ENCODE peak calls at places on chromosomes 5 and 9, in five cellular contexts. H is tibial nerve, X is AG10803, A is left ventricle myocardium inferior, Y is breast epithelium. C is an unnamed sample.

GRCh38 chr9:91048739-91049138 is 247.1 kb downstream of the SYK start:
- DNase-seq in H (no peak), X (no peak), A (no peak), Y (no peak), C (no peak)

GRCh38 chr9:128257086-128257825 is 18.6 kb downstream of the GOLGA2 start:
- DNase-seq in H (no peak), X (no peak), A (no peak), Y (no peak), C (no peak)

GRCh38 chr5:531101-531748 is 7.0 kb upstream of the SLC9A3 start:
- DNase-seq in H (no peak), X (no peak), A (no peak), Y (no peak), C (no peak)

GRCh38 chr5:59021286-59021673 is 438.4 kb downstream of the RAB3C start:
- DNase-seq in H (no peak), X (no peak), A (no peak), Y (no peak), C (no peak)

GRCh38 chr5:107812570-107813141 is 141.9 kb upstream of the EFNA5 start:
- DNase-seq in H (no peak), X (peak), A (peak), Y (no peak), C (no peak)

GRCh38 chr5:15806613-15807012 is 306.6 kb downstream of the FBXL7 start:
- DNase-seq in H (no peak), X (no peak), A (no peak), Y (no peak), C (no peak)

GRCh38 chr9:131585375-131585774 is 40.1 kb downstream of the PRRT1B start:
- DNase-seq in H (no peak), X (peak), A (no peak), Y (no peak), C (no peak)

GRCh38 chr5:2207966-2208544 is 325.3 kb upstream of the IRX4 start:
- DNase-seq in H (no peak), X (peak), A (no peak), Y (peak), C (no peak)

GRCh38 chr5:157915638-157916037 is 56.7 kb upstream of the CLINT1 start:
- DNase-seq in H (peak), X (no peak), A (peak), Y (peak), C (no peak)

GRCh38 chr9:124130277-124131075 is 118.9 kb downstream of the LHX2 start:
- DNase-seq in H (no peak), X (no peak), A (no peak), Y (no peak), C (no peak)

GRCh38 chr9:133612051-133612450 is 2.9 kb upstream of the FAM163B start:
- DNase-seq in H (no peak), X (no peak), A (no peak), Y (no peak), C (no peak)

GRCh38 chr5:59529286-59529685 is 364.2 kb downstream of the PDE4D start:
- DNase-seq in H (no peak), X (no peak), A (no peak), Y (no peak), C (no peak)

GRCh38 chr5:142422426-142422825 is 97.6 kb upstream of the SPRY4 start:
- DNase-seq in H (no peak), X (peak), A (no peak), Y (no peak), C (no peak)

GRCh38 chr9:123370526-123371227 is 14.7 kb downstream of the CRB2 start:
- DNase-seq in H (no peak), X (no peak), A (no peak), Y (no peak), C (no peak)

GRCh38 chr9:69122391-69123141 is 51.5 kb upstream of the TJP2 start:
- DNase-seq in H (no peak), X (peak), A (no peak), Y (no peak), C (peak)

GRCh38 chr9:9752722-9753121 is 860.1 kb downstream of the PTPRD start:
- DNase-seq in H (peak), X (no peak), A (no peak), Y (no peak), C (no peak)

GRCh38 chr9:26863074-26863473 is 29.5 kb downstream of the CAAP1 start:
- DNase-seq in H (no peak), X (peak), A (no peak), Y (no peak), C (no peak)

GRCh38 chr9:21993893-21994525 is at the start of gene CDKN2A:
- DNase-seq in H (no peak), X (peak), A (no peak), Y (no peak), C (peak)

GRCh38 chr5:176817369-176817841 is 7.0 kb downstream of the UNC5A start:
- DNase-seq in H (no peak), X (no peak), A (no peak), Y (no peak), C (no peak)

GRCh38 chr9:114339130-114339908 is 9.7 kb downstream of the ORM2 start:
- DNase-seq in H (peak), X (peak), A (peak), Y (no peak), C (no peak)
- TF ChIP-seq CTCF in H (peak), X (peak), A (peak), Y (peak), C (peak)

DNA sequence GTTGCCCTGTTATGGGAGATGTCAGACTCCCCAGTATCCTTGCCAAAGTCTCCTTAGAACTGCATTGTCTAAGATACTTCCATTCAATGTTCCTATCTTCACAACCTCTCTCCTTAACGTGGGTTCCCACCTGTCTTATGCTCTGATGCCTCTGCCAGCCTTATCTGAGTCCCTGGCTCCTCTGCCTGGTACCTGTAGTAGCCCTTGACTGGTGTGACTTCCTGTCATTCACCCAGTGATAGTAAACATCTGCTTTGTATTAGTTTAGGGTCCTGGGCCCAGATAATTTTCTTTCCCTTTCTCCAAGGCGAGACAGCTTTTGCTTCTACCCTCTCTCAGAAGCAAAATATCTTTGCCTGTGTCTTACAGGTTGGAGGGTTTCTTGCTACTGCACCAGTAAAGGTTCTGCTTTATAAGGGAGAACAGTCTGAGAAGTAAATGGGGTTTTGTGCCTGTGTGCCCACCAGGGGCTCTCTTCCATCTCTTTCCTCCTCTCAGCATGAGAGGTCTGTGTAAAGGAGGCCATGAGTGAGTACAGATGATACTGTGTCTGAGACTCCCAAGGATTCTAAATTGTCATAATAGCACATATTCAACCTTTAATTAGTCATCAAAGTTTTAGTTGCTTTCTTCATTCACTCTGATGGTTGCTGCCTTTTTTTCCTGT is 220.8 kb downstream of the PRR16 start:
- DNase-seq in H (no peak), X (peak), A (no peak), Y (no peak), C (no peak)
- TF ChIP-seq CTCF in H (no peak), X (peak), A (no peak), Y (no peak), C (no peak)

DNA sequence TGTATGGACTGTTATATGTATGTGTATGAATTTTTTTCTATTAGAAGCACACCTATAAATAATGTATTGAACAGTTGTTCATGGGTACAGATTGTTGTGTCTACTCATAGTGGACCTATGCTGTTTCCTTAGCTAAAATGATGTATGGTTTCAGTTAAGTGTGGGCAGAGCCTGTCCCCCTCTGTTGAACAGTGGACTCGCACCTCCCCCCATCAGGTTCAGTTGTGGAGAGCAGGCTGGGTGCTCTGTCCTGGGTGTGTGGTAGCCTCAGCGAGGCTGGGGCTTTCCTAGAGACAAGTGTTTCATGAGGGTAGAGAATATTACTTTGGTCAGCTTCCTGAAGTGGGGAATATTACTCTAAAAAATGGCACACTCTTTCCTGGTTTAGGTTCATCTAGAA is 47.4 kb upstream of the LRRTM2 start:
- DNase-seq in H (no peak), X (no peak), A (no peak), Y (no peak), C (no peak)
- TF ChIP-seq CTCF in H (no peak), X (no peak), A (no peak), Y (no peak), C (no peak)

GRCh38 chr9:72873456-72873855 is 79.4 kb downstream of the ALDH1A1 start:
- DNase-seq in H (no peak), X (peak), A (no peak), Y (no peak), C (no peak)

GRCh38 chr9:72872718-72873117 is 80.1 kb downstream of the ALDH1A1 start:
- DNase-seq in H (no peak), X (no peak), A (no peak), Y (no peak), C (no peak)

GRCh38 chr9:72875221-72875620 is 77.6 kb downstream of the ALDH1A1 start:
- DNase-seq in H (no peak), X (no peak), A (no peak), Y (no peak), C (no peak)

GRCh38 chr9:72874344-72874743 is 78.5 kb downstream of the ALDH1A1 start:
- DNase-seq in H (no peak), X (no peak), A (no peak), Y (no peak), C (no peak)

DNA sequence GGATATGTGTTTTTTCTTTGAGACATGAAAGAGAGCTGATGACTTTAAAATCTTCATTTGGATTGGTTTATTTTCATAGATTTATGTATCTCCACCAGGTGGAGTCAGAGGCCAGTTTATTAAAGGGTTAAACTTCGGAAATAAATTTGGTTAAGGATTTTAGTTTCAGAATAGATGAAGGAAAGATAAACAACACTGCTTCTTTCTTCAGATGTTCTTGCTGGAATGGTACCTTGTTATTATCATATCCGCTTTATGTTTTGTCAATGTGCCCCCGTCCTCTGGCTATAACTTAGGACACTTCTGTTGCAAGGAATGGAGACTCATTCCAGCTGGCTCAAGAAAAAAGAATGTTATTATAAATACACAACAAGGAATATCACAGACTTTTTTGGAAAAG is 81.2 kb downstream of the ALDH1A1 start:
- DNase-seq in H (no peak), X (peak), A (no peak), Y (no peak), C (no peak)
- TF ChIP-seq CTCF in H (peak), X (peak), A (peak), Y (peak), C (peak)